ENCODE peak calls at places on chromosome 3, in four cellular contexts. W is effector memory CD8-positive, alpha-beta T cell; H is upper lobe of left lung; V is Caco-2. S is an unnamed sample.

GRCh38 chr3:197613187-197613586 is 57.4 kb upstream of the BDH1 start:
- DNase-seq in W (no peak), H (no peak), V (no peak), S (no peak)

GRCh38 chr3:24119321-24119751 is 174.2 kb downstream of the NR1D2 start:
- DNase-seq in W (no peak), H (no peak), V (no peak), S (no peak)

GRCh38 chr3:191343115-191343514 is 12.8 kb upstream of the UTS2B start:
- DNase-seq in W (no peak), H (no peak), V (no peak), S (no peak)

GRCh38 chr3:39372831-39373230 is 10.3 kb upstream of the SLC25A38 start:
- DNase-seq in W (no peak), H (no peak), V (no peak), S (no peak)

GRCh38 chr3:45664558-45664957 is 24.6 kb upstream of the SACM1L start:
- DNase-seq in W (peak), H (peak), V (no peak), S (peak)

GRCh38 chr3:171556574-171557145 is 96.5 kb upstream of the TNIK start:
- DNase-seq in W (no peak), H (no peak), V (no peak), S (no peak)

GRCh38 chr3:14804835-14805780 is 13.7 kb upstream of the FGD5 start:
- DNase-seq in W (no peak), H (no peak), V (no peak), S (no peak)

GRCh38 chr3:192869131-192870027 is 48.3 kb downstream of the MB21D2 start:
- DNase-seq in W (no peak), H (no peak), V (no peak), S (no peak)

GRCh38 chr3:178714971-178715832 is 179.0 kb downstream of the KCNMB2 start:
- DNase-seq in W (no peak), H (no peak), V (no peak), S (no peak)

GRCh38 chr3:128052831-128053419 is 688 bp downstream of the SEC61A1 start:
- DNase-seq in W (no peak), H (no peak), V (no peak), S (no peak)

GRCh38 chr3:177334803-177335202 is 137.5 kb upstream of the TBL1XR1 start:
- DNase-seq in W (no peak), H (no peak), V (no peak), S (no peak)

GRCh38 chr3:12916159-12916558 is 74.8 kb upstream of the RPL32 start:
- DNase-seq in W (peak), H (peak), V (no peak), S (no peak)

GRCh38 chr3:56980798-56981390 is 79.6 kb upstream of the SPATA12 start:
- DNase-seq in W (no peak), H (peak), V (peak), S (no peak)